ENCODE peak calls at places on chromosomes 2 and 18, in five cellular contexts. W, H, Z, C and T are unnamed samples.

GRCh38 chr18:8938817-8939216 is 163.7 kb upstream of the NDUFV2 start:
- DNase-seq in W (no peak), H (no peak), Z (peak; percentile 43), C (peak; percentile 27), T (peak; percentile 28)

GRCh38 chr2:8576525-8577157 is 105.2 kb upstream of the ID2 start:
- DNase-seq in W (no peak), H (no peak), Z (no peak), C (no peak), T (no peak)

GRCh38 chr2:99899058-99899855 is 243.1 kb downstream of the AFF3 start:
- DNase-seq in W (no peak), H (no peak), Z (no peak), C (no peak), T (no peak)

GRCh38 chr2:72789241-72789640 is 36.6 kb downstream of the EXOC6B start:
- DNase-seq in W (no peak), H (no peak), Z (no peak), C (no peak), T (no peak)

GRCh38 chr2:106561356-106561755 is 74.2 kb downstream of the CD8B2 start:
- DNase-seq in W (no peak), H (no peak), Z (no peak), C (no peak), T (no peak)

GRCh38 chr2:74685408-74685807 is 31.4 kb downstream of the SEMA4F start:
- DNase-seq in W (no peak), H (no peak), Z (no peak), C (no peak), T (no peak)

GRCh38 chr2:8094571-8094970 is 587.3 kb upstream of the ID2 start:
- DNase-seq in W (no peak), H (no peak), Z (no peak), C (peak; percentile 28), T (peak; percentile 79)

GRCh38 chr2:218883491-218884490 is 3.1 kb downstream of the WNT10A start:
- DNase-seq in W (no peak), H (no peak), Z (no peak), C (no peak), T (peak; percentile 39)

GRCh38 chr2:135903650-135904049 is 27.4 kb upstream of the MCM6 start:
- DNase-seq in W (no peak), H (no peak), Z (no peak), C (peak; percentile 21), T (no peak)

GRCh38 chr2:233422050-233422639 is 67.9 kb downstream of the DGKD start:
- DNase-seq in W (no peak), H (no peak), Z (no peak), C (no peak), T (no peak)

GRCh38 chr2:135030826-135031225 is 16.4 kb downstream of the MAP3K19 start:
- DNase-seq in W (peak; percentile 32), H (no peak), Z (peak; percentile 65), C (peak; percentile 42), T (peak; percentile 35)

GRCh38 chr2:177329035-177329434 is 63.5 kb upstream of the AGPS start:
- DNase-seq in W (no peak), H (no peak), Z (no peak), C (no peak), T (no peak)

GRCh38 chr2:241224068-241224850 is 35.8 kb downstream of the ANO7 start:
- DNase-seq in W (no peak), H (no peak), Z (peak; percentile 66), C (peak; percentile 46), T (peak; percentile 36)

GRCh38 chr2:159506764-159507406 is 109.5 kb downstream of the BAZ2B start:
- DNase-seq in W (no peak), H (no peak), Z (peak; percentile 54), C (no peak), T (no peak)

GRCh38 chr2:46988733-46989481 is 73.3 kb upstream of the MCFD2 start:
- DNase-seq in W (no peak), H (peak; percentile 53), Z (no peak), C (no peak), T (no peak)

GRCh38 chr2:179877601-179878364 is 16.4 kb upstream of the ZNF385B start:
- DNase-seq in W (no peak), H (no peak), Z (peak; percentile 10), C (no peak), T (no peak)

GRCh38 chr2:127398239-127398590 is 10.4 kb upstream of the MAP3K2 start:
- DNase-seq in W (no peak), H (peak; percentile 47), Z (peak; percentile 93), C (peak; percentile 84), T (peak; percentile 61)

GRCh38 chr2:153059338-153060052 is 341.1 kb downstream of the ARL6IP6 start:
- DNase-seq in W (peak; percentile 40), H (no peak), Z (no peak), C (peak; percentile 96), T (peak; percentile 46)

GRCh38 chr2:126220336-126220735 is 435.6 kb upstream of the GYPC start:
- DNase-seq in W (no peak), H (no peak), Z (no peak), C (peak; percentile 8), T (peak; percentile 14)

GRCh38 chr2:20611844-20612356 is 39.0 kb downstream of the HS1BP3 start:
- DNase-seq in W (no peak), H (no peak), Z (no peak), C (no peak), T (no peak)

GRCh38 chr2:217366996-217367395 is 507.1 kb upstream of the TNP1 start:
- DNase-seq in W (no peak), H (no peak), Z (no peak), C (peak; percentile 82), T (peak; percentile 84)

GRCh38 chr2:191148766-191149165 is 2.0 kb downstream of the STAT4 start:
- DNase-seq in W (no peak), H (no peak), Z (no peak), C (no peak), T (no peak)

DNA sequence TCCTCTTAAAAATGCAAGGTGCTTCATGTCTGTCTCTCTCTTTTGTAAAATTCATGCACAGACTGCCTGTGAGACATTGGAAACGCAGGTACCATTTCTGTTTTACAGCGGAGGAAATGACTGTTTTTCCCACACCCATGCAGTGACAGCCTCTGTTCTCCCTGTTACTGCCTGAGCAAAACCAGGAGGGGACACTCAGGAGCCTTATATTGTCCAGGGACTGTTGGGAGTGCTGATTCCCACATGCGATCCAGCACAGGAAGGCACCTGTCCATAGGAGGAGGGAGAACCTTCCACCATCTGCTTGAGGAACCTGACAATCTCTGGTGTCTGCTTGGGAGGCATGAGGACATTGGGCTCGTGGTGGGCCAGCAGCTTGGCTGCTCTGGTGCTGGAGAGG is 36.9 kb upstream of the RAB6D start:
- DNase-seq in W (no peak), H (no peak), Z (no peak), C (no peak), T (no peak)
- H3K18ac ChIP-seq in W (no peak overlapping the region), H (no peak overlapping the region), Z (no peak overlapping the region), C (no peak overlapping the region), T (no peak overlapping the region)

DNA sequence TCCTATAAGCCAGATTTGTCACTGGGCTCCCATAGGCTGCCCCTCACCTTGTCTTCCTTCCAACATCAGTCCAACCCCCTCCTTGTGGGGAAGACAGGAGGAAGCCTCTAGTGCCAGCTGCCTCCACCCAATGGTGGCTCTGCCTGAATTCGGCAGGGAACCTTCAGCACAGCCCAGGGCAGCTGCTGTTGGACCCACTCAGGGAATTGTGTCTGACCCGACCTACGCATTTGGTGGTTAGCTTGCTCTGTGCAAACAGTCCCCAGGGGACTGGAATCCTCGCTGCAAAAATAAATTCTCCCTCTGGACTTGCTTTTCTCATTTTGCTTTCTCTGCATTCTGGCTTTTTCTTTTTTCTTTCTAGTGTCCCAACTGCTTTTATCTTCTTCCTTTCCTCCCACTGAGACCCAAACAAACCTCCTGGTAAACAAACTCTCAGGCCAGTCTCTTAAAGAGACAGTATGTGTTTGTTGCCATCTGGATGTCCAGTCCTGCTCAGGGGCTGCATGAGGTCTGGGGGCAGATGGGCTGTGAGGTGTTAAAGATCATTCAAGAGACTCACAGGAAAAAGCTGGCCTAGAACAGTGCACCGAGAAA is 137.7 kb upstream of the HAAO start:
- DNase-seq in W (no peak), H (no peak), Z (peak; percentile 82), C (peak; percentile 42), T (no peak)
- H3K18ac ChIP-seq in W (no peak overlapping the region), H (peak overlapping the region; percentile 30), Z (peak overlapping the region; percentile 81), C (peak overlapping the region; percentile 53), T (peak overlapping the region; percentile 54)

DNA sequence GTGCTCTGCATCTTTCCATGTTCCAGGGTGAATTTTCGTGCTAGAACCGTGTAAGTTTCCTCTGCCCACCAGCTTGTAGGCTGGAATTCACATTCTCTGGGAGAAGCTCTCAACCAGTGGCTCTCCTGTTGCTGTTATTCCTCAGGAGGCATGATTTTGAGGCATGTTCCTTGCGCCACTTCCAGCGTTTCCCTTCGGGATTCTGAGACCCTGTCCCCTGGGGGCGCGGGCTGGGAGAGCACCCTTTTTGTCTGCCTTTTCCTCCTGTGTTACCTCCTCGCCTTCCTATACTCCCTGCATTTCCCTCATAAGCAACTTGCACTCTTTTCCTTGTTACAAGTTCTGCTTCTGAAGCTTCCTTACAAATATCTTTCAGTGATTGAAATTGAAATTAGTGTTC is 156.4 kb downstream of the PTPRM start:
- DNase-seq in W (no peak), H (peak; percentile 48), Z (no peak), C (peak; percentile 54), T (no peak)
- H3K18ac ChIP-seq in W (peak overlapping the region; percentile 5), H (no peak overlapping the region), Z (no peak overlapping the region), C (peak overlapping the region; percentile 76), T (peak overlapping the region; percentile 20)

GRCh38 chr18:48952287-48953095 is 1.7 kb upstream of the SMAD7 start:
- DNase-seq in W (peak; percentile 87), H (peak; percentile 84), Z (peak; percentile 86), C (peak; percentile 95), T (peak; percentile 77)

GRCh38 chr18:48953096-48953706 is 2.4 kb upstream of the SMAD7 start:
- DNase-seq in W (no peak), H (peak; percentile 25), Z (no peak), C (no peak), T (no peak)

GRCh38 chr18:48949606-48950535 is 894 bp downstream of the SMAD7 start:
- DNase-seq in W (peak; percentile 60), H (peak; percentile 51), Z (peak; percentile 60), C (peak; percentile 83), T (peak; percentile 58)

GRCh38 chr18:48950536-48951447 is at the start of gene SMAD7:
- DNase-seq in W (no peak), H (peak; percentile 22), Z (no peak), C (no peak), T (no peak)

DNA sequence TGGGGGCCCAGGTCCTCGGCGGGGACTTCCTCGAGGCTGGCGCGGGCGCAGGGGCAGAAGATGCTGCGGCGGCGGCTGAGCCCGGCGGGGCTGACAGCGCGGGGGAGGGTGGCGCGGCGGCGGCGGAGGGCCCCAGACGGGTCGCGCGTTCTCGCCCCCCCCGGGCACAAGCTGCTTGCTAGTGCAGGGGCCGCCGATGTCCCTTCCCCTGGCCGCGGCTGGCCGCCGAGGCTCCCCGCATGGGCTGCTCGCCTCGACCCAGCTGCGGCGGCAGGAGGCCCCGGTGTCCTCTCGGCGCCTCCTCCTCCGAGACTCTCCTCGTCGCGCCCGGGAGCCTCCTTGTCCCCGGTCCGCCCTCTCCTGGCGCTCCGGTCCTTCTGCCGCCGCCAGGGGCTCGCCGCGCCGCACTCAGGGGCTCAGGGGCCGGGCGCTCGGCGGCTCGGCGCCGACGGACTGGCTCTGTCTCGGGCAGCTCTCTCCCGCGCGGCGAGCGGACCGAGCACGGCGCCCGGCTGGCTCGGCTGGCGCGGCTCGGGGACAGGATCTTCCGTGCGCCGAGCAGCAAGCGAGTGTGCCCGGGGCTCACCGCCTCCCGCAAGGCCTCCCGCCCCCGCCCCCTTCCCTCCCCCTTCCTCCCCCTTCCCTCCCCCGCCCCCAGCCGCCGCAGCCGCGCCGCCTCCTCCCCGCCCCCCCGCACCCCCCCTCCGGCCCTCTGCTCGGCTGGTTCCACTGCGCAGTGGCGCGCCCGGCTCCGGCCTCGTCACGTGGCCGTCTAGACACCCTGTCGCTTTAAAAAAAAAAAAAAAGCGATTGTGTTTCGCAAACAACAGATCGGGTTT is 902 bp upstream of the SMAD7 start:
- DNase-seq in W (peak; percentile 84), H (peak; percentile 90), Z (peak; percentile 86), C (peak; percentile 97), T (peak; percentile 91)
- H3K18ac ChIP-seq in W (peak overlapping the region; percentile 98), H (no peak overlapping the region), Z (peak overlapping the region; percentile 37), C (peak overlapping the region; percentile 100), T (peak overlapping the region; percentile 96)